ENCODE peak calls at places on chromosome 18, in six cellular contexts. One of them, this sample, is unnamed.

GRCh38 chr18:11391636-11392035 is 217.8 kb upstream of the SLC35G4 start:
- DNase-seq in fibroblast of lung: no peak
- DNase-seq in pancreas: no peak
- DNase-seq in omental fat pad: no peak
- DNase-seq in GM23248: no peak
- DNase-seq in RWPE1: no peak
- DNase-seq in this sample: peak

GRCh38 chr18:73670046-73670445 is 477.6 kb downstream of the FBXO15 start:
- DNase-seq in fibroblast of lung: no peak
- DNase-seq in pancreas: no peak
- DNase-seq in omental fat pad: no peak
- DNase-seq in GM23248: no peak
- DNase-seq in RWPE1: peak
- DNase-seq in this sample: no peak

GRCh38 chr18:23825978-23826405 is 136.7 kb downstream of the LAMA3 start:
- DNase-seq in fibroblast of lung: peak
- DNase-seq in pancreas: no peak
- DNase-seq in GM23248: peak
- DNase-seq in omental fat pad: no peak
- DNase-seq in RWPE1: no peak
- DNase-seq in this sample: no peak

GRCh38 chr18:51133580-51134160 is 63.8 kb downstream of the MEX3C start:
- DNase-seq in omental fat pad: no peak
- DNase-seq in RWPE1: no peak
- DNase-seq in GM23248: no peak
- DNase-seq in fibroblast of lung: peak
- DNase-seq in pancreas: no peak
- DNase-seq in this sample: no peak

GRCh38 chr18:32460046-32460785 is 10.5 kb downstream of the GAREM1 start:
- DNase-seq in RWPE1: no peak
- DNase-seq in fibroblast of lung: no peak
- DNase-seq in GM23248: no peak
- DNase-seq in omental fat pad: no peak
- DNase-seq in pancreas: no peak
- DNase-seq in this sample: no peak

GRCh38 chr18:63262369-63263335 is 56.9 kb downstream of the BCL2 start:
- DNase-seq in RWPE1: no peak
- DNase-seq in pancreas: no peak
- DNase-seq in GM23248: no peak
- DNase-seq in fibroblast of lung: no peak
- DNase-seq in omental fat pad: no peak
- DNase-seq in this sample: no peak

GRCh38 chr18:59517446-59518171 is 158.5 kb upstream of the LMAN1 start:
- DNase-seq in RWPE1: peak
- DNase-seq in pancreas: no peak
- DNase-seq in fibroblast of lung: no peak
- DNase-seq in omental fat pad: no peak
- DNase-seq in GM23248: peak
- DNase-seq in this sample: no peak

GRCh38 chr18:5900249-5900648 is 4.9 kb upstream of the TMEM200C start:
- DNase-seq in omental fat pad: no peak
- DNase-seq in RWPE1: no peak
- DNase-seq in pancreas: no peak
- DNase-seq in GM23248: no peak
- DNase-seq in fibroblast of lung: peak
- DNase-seq in this sample: peak

GRCh38 chr18:45456076-45457066 is 158.9 kb upstream of the SLC14A2 start:
- DNase-seq in GM23248: peak
- DNase-seq in RWPE1: no peak
- DNase-seq in fibroblast of lung: no peak
- DNase-seq in pancreas: no peak
- DNase-seq in omental fat pad: no peak
- DNase-seq in this sample: no peak

GRCh38 chr18:5155907-5156287 is 41.2 kb downstream of the AKAIN1 start:
- DNase-seq in RWPE1: no peak
- DNase-seq in GM23248: no peak
- DNase-seq in fibroblast of lung: no peak
- DNase-seq in omental fat pad: no peak
- DNase-seq in pancreas: no peak
- DNase-seq in this sample: no peak

GRCh38 chr18:23231340-23232021 is 96.2 kb downstream of the CABLES1 start:
- DNase-seq in pancreas: no peak
- DNase-seq in GM23248: peak
- DNase-seq in omental fat pad: no peak
- DNase-seq in RWPE1: peak
- DNase-seq in fibroblast of lung: peak
- DNase-seq in this sample: no peak

GRCh38 chr18:13161276-13161899 is 57.2 kb upstream of the LDLRAD4 start:
- DNase-seq in omental fat pad: no peak
- DNase-seq in pancreas: no peak
- DNase-seq in fibroblast of lung: no peak
- DNase-seq in RWPE1: no peak
- DNase-seq in GM23248: no peak
- DNase-seq in this sample: no peak

GRCh38 chr18:43780782-43781340 is 503.6 kb upstream of the SYT4 start:
- DNase-seq in RWPE1: peak
- DNase-seq in fibroblast of lung: peak
- DNase-seq in GM23248: peak
- DNase-seq in omental fat pad: no peak
- DNase-seq in pancreas: no peak
- DNase-seq in this sample: no peak